ENCODE peak calls at places on chromosomes 6 and 20, in five cellular contexts. One of them, this sample, is unnamed.

GRCh38 chr20:45833030-45833882 is at the start of gene SNX21:
- DNase-seq in adrenal gland: peak
- DNase-seq in tibial artery: peak
- DNase-seq in left lung: peak
- DNase-seq in uterus: peak
- DNase-seq in this sample: no peak

GRCh38 chr6:124772733-124773319 is 189.4 kb upstream of the RNF217 start:
- DNase-seq in tibial artery: no peak
- DNase-seq in uterus: no peak
- DNase-seq in adrenal gland: no peak
- DNase-seq in left lung: no peak
- DNase-seq in this sample: no peak

GRCh38 chr6:33702345-33702977 is 9.0 kb downstream of the UQCC2 start:
- DNase-seq in tibial artery: peak
- DNase-seq in adrenal gland: peak
- DNase-seq in left lung: no peak
- DNase-seq in uterus: no peak
- DNase-seq in this sample: no peak

GRCh38 chr20:4014031-4014474 is 1.3 kb downstream of the RNF24 start:
- DNase-seq in adrenal gland: peak
- DNase-seq in tibial artery: no peak
- DNase-seq in left lung: no peak
- DNase-seq in uterus: peak
- DNase-seq in this sample: no peak

GRCh38 chr6:24907959-24908358 is 27.8 kb downstream of the RIPOR2 start:
- DNase-seq in uterus: no peak
- DNase-seq in left lung: no peak
- DNase-seq in adrenal gland: no peak
- DNase-seq in tibial artery: no peak
- DNase-seq in this sample: no peak

GRCh38 chr6:157513004-157513603 is 132.1 kb downstream of the ZDHHC14 start:
- DNase-seq in left lung: no peak
- DNase-seq in tibial artery: no peak
- DNase-seq in uterus: no peak
- DNase-seq in adrenal gland: no peak
- DNase-seq in this sample: no peak

GRCh38 chr20:9740486-9740885 is 98.4 kb downstream of the PAK5 start:
- DNase-seq in adrenal gland: no peak
- DNase-seq in uterus: no peak
- DNase-seq in left lung: no peak
- DNase-seq in tibial artery: no peak
- DNase-seq in this sample: no peak

GRCh38 chr6:100346828-100347227 is 117.9 kb downstream of the SIM1 start:
- DNase-seq in tibial artery: no peak
- DNase-seq in adrenal gland: no peak
- DNase-seq in uterus: no peak
- DNase-seq in left lung: no peak
- DNase-seq in this sample: no peak

GRCh38 chr6:10465633-10466499 is 51.0 kb upstream of the TFAP2A start:
- DNase-seq in uterus: no peak
- DNase-seq in tibial artery: no peak
- DNase-seq in left lung: peak
- DNase-seq in adrenal gland: no peak
- DNase-seq in this sample: no peak

GRCh38 chr20:2103454-2104153 is 2.0 kb downstream of the STK35 start:
- DNase-seq in left lung: no peak
- DNase-seq in adrenal gland: no peak
- DNase-seq in tibial artery: no peak
- DNase-seq in uterus: no peak
- DNase-seq in this sample: peak

GRCh38 chr6:44133003-44133931 is 5.9 kb downstream of the TMEM63B start:
- DNase-seq in adrenal gland: peak
- DNase-seq in uterus: no peak
- DNase-seq in tibial artery: peak
- DNase-seq in left lung: no peak
- DNase-seq in this sample: no peak

GRCh38 chr6:54990001-54990400 is 143.4 kb downstream of the FAM83B start:
- DNase-seq in tibial artery: no peak
- DNase-seq in uterus: no peak
- DNase-seq in left lung: no peak
- DNase-seq in adrenal gland: no peak
- DNase-seq in this sample: no peak

GRCh38 chr20:32484221-32485125 is 100.7 kb downstream of the NOL4L start:
- DNase-seq in tibial artery: peak
- DNase-seq in left lung: peak
- DNase-seq in uterus: peak
- DNase-seq in adrenal gland: peak
- DNase-seq in this sample: no peak

GRCh38 chr6:36241728-36242127 is 28.1 kb upstream of the PNPLA1 start:
- DNase-seq in tibial artery: no peak
- DNase-seq in uterus: no peak
- DNase-seq in left lung: no peak
- DNase-seq in adrenal gland: no peak
- DNase-seq in this sample: no peak

GRCh38 chr6:145139451-145139850 is 595.9 kb downstream of the EPM2A start:
- DNase-seq in adrenal gland: peak
- DNase-seq in tibial artery: no peak
- DNase-seq in left lung: no peak
- DNase-seq in uterus: no peak
- DNase-seq in this sample: no peak

GRCh38 chr6:130575971-130576370 is 210.2 kb downstream of the TMEM200A start:
- DNase-seq in tibial artery: no peak
- DNase-seq in adrenal gland: no peak
- DNase-seq in left lung: no peak
- DNase-seq in uterus: no peak
- DNase-seq in this sample: peak

GRCh38 chr20:23295934-23296333 is 54.7 kb upstream of the NXT1 start:
- DNase-seq in adrenal gland: no peak
- DNase-seq in tibial artery: no peak
- DNase-seq in left lung: no peak
- DNase-seq in uterus: no peak
- DNase-seq in this sample: no peak

GRCh38 chr20:23296841-23297701 is 53.5 kb upstream of the NXT1 start:
- DNase-seq in left lung: no peak
- DNase-seq in tibial artery: no peak
- DNase-seq in adrenal gland: peak
- DNase-seq in uterus: no peak
- DNase-seq in this sample: no peak

GRCh38 chr20:23293689-23294088 is 56.9 kb upstream of the NXT1 start:
- DNase-seq in uterus: peak
- DNase-seq in left lung: no peak
- DNase-seq in adrenal gland: peak
- DNase-seq in tibial artery: peak
- DNase-seq in this sample: no peak

GRCh38 chr20:23294166-23294565 is 56.4 kb upstream of the NXT1 start:
- DNase-seq in tibial artery: no peak
- DNase-seq in adrenal gland: no peak
- DNase-seq in left lung: no peak
- DNase-seq in uterus: no peak
- DNase-seq in this sample: no peak

GRCh38 chr20:23294671-23295070 is 55.9 kb upstream of the NXT1 start:
- DNase-seq in left lung: no peak
- DNase-seq in adrenal gland: no peak
- DNase-seq in uterus: no peak
- DNase-seq in tibial artery: no peak
- DNase-seq in this sample: no peak
- H3K27ac ChIP-seq in left lung: no peak
- H3K27ac ChIP-seq in adrenal gland: peak
- H3K27ac ChIP-seq in uterus: peak
- H3K27ac ChIP-seq in tibial artery: no peak
- H3K27ac ChIP-seq in this sample: no peak

DNA sequence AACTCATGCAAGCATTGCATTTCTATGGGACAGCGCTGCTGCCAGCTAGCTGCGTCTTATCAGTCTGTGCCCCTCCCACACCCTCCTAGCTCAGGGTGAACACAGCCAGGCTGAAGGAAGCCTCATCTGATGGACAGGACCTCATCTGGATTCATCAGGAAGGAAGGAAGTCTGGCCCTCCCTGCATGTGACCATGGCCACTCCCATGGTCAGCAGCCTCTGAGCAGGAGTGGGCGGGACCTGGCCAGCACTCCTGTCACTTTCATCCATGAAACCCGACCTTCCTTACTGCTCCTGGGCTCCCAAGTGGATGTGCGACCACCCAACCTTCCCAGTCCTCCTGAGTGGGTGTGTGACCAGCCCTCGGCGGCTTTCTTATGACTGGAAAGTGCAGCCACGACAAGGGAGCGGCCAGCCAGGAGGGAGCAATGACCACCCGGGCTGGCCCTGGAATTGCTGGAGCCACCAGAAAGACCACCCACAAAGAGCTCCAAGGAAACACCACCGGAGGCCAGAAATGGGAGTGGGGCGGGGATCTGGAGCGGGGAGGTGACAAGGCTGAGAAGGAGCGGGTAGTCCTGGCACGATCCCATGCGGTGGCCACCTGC is 241.1 kb downstream of the TTLL2 start:
- DNase-seq in adrenal gland: peak
- DNase-seq in tibial artery: peak
- DNase-seq in left lung: peak
- DNase-seq in uterus: peak
- DNase-seq in this sample: no peak
- H3K27ac ChIP-seq in adrenal gland: no peak
- H3K27ac ChIP-seq in tibial artery: no peak
- H3K27ac ChIP-seq in left lung: peak
- H3K27ac ChIP-seq in uterus: peak
- H3K27ac ChIP-seq in this sample: no peak

DNA sequence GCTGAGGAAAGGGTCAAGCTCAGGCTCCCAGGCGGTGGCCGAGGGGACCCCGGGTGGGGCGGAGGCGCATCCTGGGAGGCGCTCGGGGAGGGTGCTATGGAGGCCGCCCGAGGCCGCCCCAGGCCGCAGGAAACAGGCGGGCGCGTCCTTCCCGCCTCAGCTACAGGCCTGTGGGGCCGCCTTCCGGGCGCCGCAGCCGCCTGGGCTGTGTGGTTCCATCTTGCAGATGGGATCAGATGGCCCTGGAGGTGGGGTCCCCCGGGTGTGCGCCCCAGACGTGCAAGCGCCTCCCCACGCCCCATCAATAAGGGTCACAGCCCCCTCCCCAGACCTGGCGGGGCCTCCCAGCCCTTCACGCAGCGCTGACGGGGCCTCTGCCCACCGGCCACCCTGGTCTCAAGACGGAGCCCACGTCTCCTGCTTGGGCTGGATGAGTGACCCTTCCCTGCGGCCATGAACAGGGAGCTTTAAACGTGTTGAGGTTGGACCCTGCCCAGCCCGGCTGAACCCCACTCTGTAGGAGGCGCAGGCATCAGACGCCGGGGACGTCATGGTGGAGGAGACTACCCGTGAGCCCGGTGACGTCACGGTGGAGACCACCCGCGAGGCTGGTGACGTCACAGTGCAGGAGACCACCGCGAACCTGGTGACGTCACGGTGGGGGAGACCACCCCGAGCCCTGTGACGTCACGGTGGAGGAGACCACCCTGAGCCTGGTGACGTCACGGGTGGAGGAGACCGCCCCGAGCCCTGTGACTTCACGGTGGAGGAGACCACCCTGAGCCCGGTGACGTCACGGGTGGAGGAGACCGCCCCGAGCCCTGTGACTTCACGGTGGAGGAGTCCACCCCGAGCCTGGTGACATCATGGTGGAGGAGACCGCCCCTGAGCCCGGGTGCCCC is 267.0 kb downstream of the DLL1 start:
- DNase-seq in left lung: peak
- DNase-seq in adrenal gland: no peak
- DNase-seq in tibial artery: peak
- DNase-seq in uterus: no peak
- DNase-seq in this sample: no peak
- H3K27ac ChIP-seq in left lung: no peak
- H3K27ac ChIP-seq in adrenal gland: no peak
- H3K27ac ChIP-seq in tibial artery: no peak
- H3K27ac ChIP-seq in uterus: no peak
- H3K27ac ChIP-seq in this sample: no peak

GRCh38 chr20:40010483-40010882 is 678.6 kb downstream of the MAFB start:
- DNase-seq in adrenal gland: no peak
- DNase-seq in tibial artery: no peak
- DNase-seq in left lung: no peak
- DNase-seq in uterus: no peak
- DNase-seq in this sample: no peak
- H3K27ac ChIP-seq in adrenal gland: no peak
- H3K27ac ChIP-seq in tibial artery: no peak
- H3K27ac ChIP-seq in left lung: no peak
- H3K27ac ChIP-seq in uterus: no peak
- H3K27ac ChIP-seq in this sample: no peak

GRCh38 chr6:25960689-25961088 is 1.9 kb upstream of the TRIM38 start:
- DNase-seq in tibial artery: no peak
- DNase-seq in uterus: no peak
- DNase-seq in adrenal gland: no peak
- DNase-seq in left lung: no peak
- DNase-seq in this sample: no peak
- H3K27ac ChIP-seq in tibial artery: no peak
- H3K27ac ChIP-seq in uterus: no peak
- H3K27ac ChIP-seq in adrenal gland: no peak
- H3K27ac ChIP-seq in left lung: no peak
- H3K27ac ChIP-seq in this sample: no peak

GRCh38 chr20:25008388-25009217 is 16.1 kb upstream of the APMAP start:
- DNase-seq in left lung: no peak
- DNase-seq in adrenal gland: no peak
- DNase-seq in uterus: no peak
- DNase-seq in tibial artery: peak
- DNase-seq in this sample: no peak

GRCh38 chr20:25011831-25012241 is 19.3 kb upstream of the APMAP start:
- DNase-seq in uterus: no peak
- DNase-seq in tibial artery: peak
- DNase-seq in left lung: no peak
- DNase-seq in adrenal gland: peak
- DNase-seq in this sample: no peak

GRCh38 chr20:25011261-25011660 is 18.7 kb upstream of the APMAP start:
- DNase-seq in left lung: no peak
- DNase-seq in adrenal gland: no peak
- DNase-seq in uterus: no peak
- DNase-seq in tibial artery: peak
- DNase-seq in this sample: no peak

GRCh38 chr20:25007491-25008305 is 15.1 kb upstream of the APMAP start:
- DNase-seq in tibial artery: peak
- DNase-seq in adrenal gland: no peak
- DNase-seq in left lung: no peak
- DNase-seq in uterus: no peak
- DNase-seq in this sample: no peak

GRCh38 chr20:25009218-25010145 is 16.9 kb upstream of the APMAP start:
- DNase-seq in adrenal gland: no peak
- DNase-seq in uterus: peak
- DNase-seq in left lung: no peak
- DNase-seq in tibial artery: peak
- DNase-seq in this sample: no peak
- H3K27ac ChIP-seq in adrenal gland: no peak
- H3K27ac ChIP-seq in uterus: no peak
- H3K27ac ChIP-seq in left lung: no peak
- H3K27ac ChIP-seq in tibial artery: no peak
- H3K27ac ChIP-seq in this sample: no peak

DNA sequence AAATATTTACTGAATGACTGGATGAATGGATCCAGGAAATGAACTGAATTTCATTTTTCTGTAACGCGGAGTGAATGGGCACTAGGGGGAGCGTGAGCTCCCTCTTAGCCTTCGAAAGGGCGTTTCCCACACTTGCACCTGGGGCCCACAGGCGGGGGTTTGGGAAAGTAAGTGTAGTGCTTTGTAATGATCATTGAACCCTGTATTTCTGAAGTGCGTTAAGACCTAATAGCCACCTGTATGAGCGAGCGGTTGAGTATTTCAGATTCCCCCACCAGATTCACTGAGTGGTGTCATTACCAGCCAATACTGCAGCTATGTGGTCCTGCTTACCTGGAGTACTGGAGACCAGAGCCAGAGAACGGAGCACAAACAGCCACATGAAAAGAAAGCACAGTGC is 10.5 kb downstream of the SYTL3 start:
- DNase-seq in tibial artery: no peak
- DNase-seq in adrenal gland: peak
- DNase-seq in left lung: no peak
- DNase-seq in uterus: no peak
- DNase-seq in this sample: peak
- H3K27ac ChIP-seq in tibial artery: no peak
- H3K27ac ChIP-seq in adrenal gland: no peak
- H3K27ac ChIP-seq in left lung: no peak
- H3K27ac ChIP-seq in uterus: no peak
- H3K27ac ChIP-seq in this sample: no peak